ENCODE peak calls at places on chromosome 1, in four cellular contexts. I is H1, H is K562, C is GM12878. E is an unnamed sample. For H3K4me1, the result is how much of the 10 kb centered on the place peaks cover.

GRCh38 chr1:226563666-226564065 is 15.1 kb downstream of the STUM start:
- DNase-seq in I (no peak), H (no peak), C (no peak), E (no peak)

GRCh38 chr1:160647329-160647720 is 481 bp upstream of the SLAMF1 start:
- DNase-seq in I (no peak), H (no peak), C (no peak), E (no peak)

GRCh38 chr1:74767490-74767889 is 34.5 kb downstream of the TYW3 start:
- DNase-seq in I (peak), H (peak), C (no peak), E (peak)

GRCh38 chr1:180381184-180381580 is 121.2 kb downstream of the ACBD6 start:
- DNase-seq in I (no peak), H (no peak), C (no peak), E (no peak)

GRCh38 chr1:150162862-150163706 is 13.4 kb downstream of the PLEKHO1 start:
- DNase-seq in I (peak), H (peak), C (peak), E (peak)

GRCh38 chr1:6603424-6603850 is 768 bp upstream of the KLHL21 start:
- DNase-seq in I (no peak), H (peak), C (no peak), E (peak)

GRCh38 chr1:201511925-201512539 is 5.1 kb upstream of the CSRP1 start:
- DNase-seq in I (no peak), H (peak), C (peak), E (peak)

GRCh38 chr1:43304287-43304615 is 3.5 kb downstream of the TIE1 start:
- DNase-seq in I (no peak), H (no peak), C (no peak), E (no peak)

GRCh38 chr1:47582891-47583608 is 145.2 kb downstream of the FOXD2 start:
- DNase-seq in I (no peak), H (no peak), C (no peak), E (no peak)

GRCh38 chr1:232305020-232305419 is 324.9 kb downstream of the SIPA1L2 start:
- DNase-seq in I (no peak), H (no peak), C (no peak), E (no peak)

GRCh38 chr1:240027059-240027462 is 64.6 kb upstream of the FMN2 start:
- DNase-seq in I (no peak), H (peak), C (no peak), E (peak)

GRCh38 chr1:27536767-27537166 is 46.8 kb upstream of the WASF2 start:
- DNase-seq in I (no peak), H (no peak), C (no peak), E (no peak)

GRCh38 chr1:44453798-44454349 is 48.8 kb downstream of the RNF220 start:
- DNase-seq in I (no peak), H (no peak), C (no peak), E (no peak)

GRCh38 chr1:248618878-248619277 is 16.0 kb downstream of the OR2T11 start:
- DNase-seq in I (no peak), H (peak), C (no peak), E (peak)

GRCh38 chr1:36913523-36914060 is 120.7 kb downstream of the GRIK3 start:
- DNase-seq in I (no peak), H (no peak), C (no peak), E (no peak)

GRCh38 chr1:176149939-176150807 is 56.9 kb downstream of the COP1 start:
- DNase-seq in I (no peak), H (no peak), C (no peak), E (peak)

GRCh38 chr1:227297073-227297793 is 21.1 kb downstream of the CDC42BPA start:
- DNase-seq in I (no peak), H (no peak), C (no peak), E (no peak)

GRCh38 chr1:164557270-164557669 is 1.7 kb upstream of the PBX1 start:
- DNase-seq in I (no peak), H (no peak), C (no peak), E (no peak)

GRCh38 chr1:92583821-92584760 is 97.4 kb upstream of the GFI1 start:
- DNase-seq in I (no peak), H (no peak), C (peak), E (no peak)

GRCh38 chr1:177983087-177983823 is 13.4 kb upstream of the SEC16B start:
- DNase-seq in I (no peak), H (no peak), C (no peak), E (no peak)

GRCh38 chr1:31064685-31065309 is 720 bp downstream of the PUM1 start:
- DNase-seq in I (no peak), H (peak), C (no peak), E (peak)

GRCh38 chr1:181100015-181100905 is 11.8 kb downstream of the IER5 start:
- DNase-seq in I (no peak), H (no peak), C (no peak), E (peak)

GRCh38 chr1:46687910-46688509 is 16.4 kb downstream of the TEX38 start:
- DNase-seq in I (no peak), H (no peak), C (no peak), E (no peak)

GRCh38 chr1:47232187-47232874 is at the start of gene TAL1:
- DNase-seq in I (no peak), H (peak), C (no peak), E (no peak)

GRCh38 chr1:66954208-66954607 is 29.4 kb downstream of the MIER1 start:
- DNase-seq in I (no peak), H (no peak), C (no peak), E (no peak)

GRCh38 chr1:66947267-66947666 is 22.5 kb downstream of the MIER1 start:
- DNase-seq in I (no peak), H (no peak), C (no peak), E (no peak)

DNA sequence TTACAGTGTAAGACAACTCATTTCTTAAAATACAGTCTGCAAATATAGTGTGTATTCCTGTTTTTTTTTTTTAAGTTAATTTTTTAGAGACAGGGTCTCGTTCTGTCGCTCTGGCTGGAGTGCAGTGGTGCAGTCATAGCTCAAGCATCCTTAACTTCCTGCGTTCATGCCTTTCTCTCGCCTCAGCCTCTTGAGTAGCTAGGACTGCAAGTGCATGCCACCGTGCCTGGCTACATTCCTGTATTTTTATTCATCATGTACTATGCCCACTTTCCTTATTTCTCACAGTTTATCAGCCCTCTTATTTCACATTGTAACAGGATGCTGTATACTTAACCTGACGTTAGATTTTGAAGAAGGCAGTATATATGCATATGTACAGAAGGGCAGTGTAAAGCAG is 26.7 kb downstream of the MIER1 start:
- DNase-seq in I (no peak), H (no peak), C (no peak), E (no peak)
- H3K4me1 ChIP-seq in I (under half), H (under half), C (under half), E (under half)

GRCh38 chr1:22325531-22326371 is 125.9 kb upstream of the ZBTB40 start:
- DNase-seq in I (no peak), H (no peak), C (no peak), E (no peak)
- TF ChIP-seq BRCA1 in I (no peak), H (no peak), C (no peak), E (no peak)

GRCh38 chr1:234518876-234519275 is 39.9 kb upstream of the TARBP1 start:
- DNase-seq in I (no peak), H (no peak), C (no peak), E (no peak)
- H3K4me1 ChIP-seq in I (under half), H (under half), C (under half), E (under half)

GRCh38 chr1:2192031-2192995 is 2.3 kb downstream of the FAAP20 start:
- DNase-seq in I (no peak), H (no peak), C (no peak), E (no peak)
- TF ChIP-seq BRCA1 in I (no peak), H (no peak), C (no peak), E (no peak)

DNA sequence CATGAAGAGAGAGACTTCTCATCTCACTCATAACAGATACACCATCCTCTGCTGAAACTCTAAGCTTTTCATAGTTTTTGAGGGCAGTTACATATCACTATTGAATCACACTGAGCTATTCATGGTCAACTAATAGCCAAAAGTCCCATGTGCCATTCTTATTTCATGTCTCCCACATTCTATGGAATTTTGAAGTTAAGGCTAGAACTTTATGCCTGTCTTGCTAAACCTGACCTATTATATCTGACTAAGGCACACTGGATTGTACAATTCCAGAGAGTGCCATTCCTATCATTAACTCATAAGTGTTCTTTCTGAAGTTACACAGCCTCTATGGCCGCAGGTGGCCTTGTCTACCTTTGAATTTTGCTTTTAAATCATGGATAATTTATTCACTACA is 254.3 kb downstream of the PTPRC start:
- DNase-seq in I (no peak), H (no peak), C (no peak), E (no peak)
- H3K4me1 ChIP-seq in I (under half), H (under half), C (under half), E (under half)

GRCh38 chr1:156655151-156655903 is 13.4 kb downstream of the BCAN start:
- DNase-seq in I (no peak), H (no peak), C (no peak), E (no peak)
- TF ChIP-seq BRCA1 in I (no peak), H (no peak), C (no peak), E (no peak)

GRCh38 chr1:28755701-28756100 is 19.0 kb downstream of the YTHDF2 start:
- DNase-seq in I (no peak), H (no peak), C (no peak), E (peak)
- H3K4me1 ChIP-seq in I (under half), H (under half), C (under half), E (half or more)